ENCODE peak calls at places on chromosomes 7 and 10, in six cellular contexts. Q, N, D, S, F and M are unnamed samples.

GRCh38 chr10:34171957-34172527 is 643.1 kb downstream of the PARD3 start:
- DNase-seq in Q (no peak), N (no peak), D (no peak), S (no peak), F (peak), M (no peak)

GRCh38 chr7:2431260-2431867 is 28.0 kb downstream of the CHST12 start:
- DNase-seq in Q (no peak), N (no peak), D (peak), S (no peak), F (no peak), M (no peak)

GRCh38 chr10:1579671-1580070 is 157.7 kb downstream of the ADARB2 start:
- DNase-seq in Q (no peak), N (no peak), D (no peak), S (no peak), F (no peak), M (no peak)

GRCh38 chr7:14687777-14688176 is 214.8 kb downstream of the DGKB start:
- DNase-seq in Q (no peak), N (peak), D (no peak), S (no peak), F (no peak), M (no peak)

GRCh38 chr10:30840386-30841074 is 191.1 kb downstream of the ZNF438 start:
- DNase-seq in Q (no peak), N (no peak), D (no peak), S (no peak), F (no peak), M (no peak)

GRCh38 chr10:62980697-62981495 is 152.2 kb upstream of the NRBF2 start:
- DNase-seq in Q (no peak), N (peak), D (no peak), S (no peak), F (no peak), M (no peak)

GRCh38 chr7:2807846-2808772 is 36.0 kb downstream of the GNA12 start:
- DNase-seq in Q (peak), N (no peak), D (no peak), S (no peak), F (no peak), M (no peak)

GRCh38 chr10:90871279-90871760 is 454 bp upstream of the RPP30 start:
- DNase-seq in Q (no peak), N (peak), D (no peak), S (peak), F (peak), M (peak)

GRCh38 chr10:51892965-51893658 is 193.7 kb upstream of the CSTF2T start:
- DNase-seq in Q (no peak), N (peak), D (no peak), S (no peak), F (no peak), M (no peak)

GRCh38 chr10:84270708-84271107 is 25.9 kb downstream of the RGR start:
- DNase-seq in Q (no peak), N (no peak), D (no peak), S (no peak), F (no peak), M (no peak)

GRCh38 chr7:17745588-17745987 is 194.7 kb downstream of the SNX13 start:
- DNase-seq in Q (no peak), N (no peak), D (no peak), S (no peak), F (no peak), M (no peak)

GRCh38 chr7:19143930-19144574 is 1.2 kb downstream of the FERD3L start:
- DNase-seq in Q (no peak), N (no peak), D (no peak), S (no peak), F (no peak), M (no peak)

GRCh38 chr10:16779375-16779774 is 37.8 kb downstream of the RSU1 start:
- DNase-seq in Q (no peak), N (no peak), D (no peak), S (no peak), F (no peak), M (no peak)

GRCh38 chr7:66627151-66627681 is 1.5 kb upstream of the KCTD7 start:
- DNase-seq in Q (no peak), N (no peak), D (no peak), S (peak), F (peak), M (no peak)

GRCh38 chr10:109429956-109430760 is 493.2 kb downstream of the XPNPEP1 start:
- DNase-seq in Q (no peak), N (peak), D (no peak), S (no peak), F (peak), M (no peak)

GRCh38 chr10:4512557-4513286 is 313.3 kb upstream of the AKR1E2 start:
- DNase-seq in Q (no peak), N (peak), D (no peak), S (peak), F (peak), M (no peak)

GRCh38 chr10:17768506-17768905 is 16.5 kb downstream of the TMEM236 start:
- DNase-seq in Q (no peak), N (no peak), D (no peak), S (no peak), F (no peak), M (no peak)

GRCh38 chr7:149216402-149216801 is 21.1 kb downstream of the ZNF282 start:
- DNase-seq in Q (no peak), N (peak), D (no peak), S (no peak), F (no peak), M (no peak)

GRCh38 chr10:32409741-32410140 is 36.2 kb upstream of the CCDC7 start:
- DNase-seq in Q (no peak), N (no peak), D (no peak), S (no peak), F (no peak), M (no peak)

GRCh38 chr10:35191523-35191922 is 64.9 kb downstream of the CREM start:
- DNase-seq in Q (no peak), N (no peak), D (no peak), S (no peak), F (no peak), M (no peak)

GRCh38 chr10:35390843-35391152 is 54.5 kb downstream of the CCNY start:
- DNase-seq in Q (no peak), N (no peak), D (no peak), S (no peak), F (no peak), M (no peak)

GRCh38 chr7:49643321-49643720 is 130.1 kb upstream of the VWC2 start:
- DNase-seq in Q (no peak), N (no peak), D (no peak), S (no peak), F (no peak), M (no peak)

GRCh38 chr7:114944742-114945625 is 23.1 kb downstream of the MDFIC start:
- DNase-seq in Q (peak), N (peak), D (no peak), S (no peak), F (peak), M (no peak)

GRCh38 chr7:69599879-69600764 is 1.8 kb downstream of the AUTS2 start:
- DNase-seq in Q (no peak), N (no peak), D (no peak), S (no peak), F (no peak), M (no peak)

GRCh38 chr10:131391991-131392390 is 80.5 kb upstream of the TCERG1L start:
- DNase-seq in Q (no peak), N (no peak), D (no peak), S (no peak), F (no peak), M (no peak)

GRCh38 chr7:50306491-50307367 is 2.2 kb downstream of the IKZF1 start:
- DNase-seq in Q (no peak), N (no peak), D (no peak), S (no peak), F (no peak), M (no peak)

GRCh38 chr7:94449151-94449725 is 54.5 kb downstream of the COL1A2 start:
- DNase-seq in Q (no peak), N (peak), D (no peak), S (peak), F (no peak), M (no peak)

GRCh38 chr7:21941570-21942224 is 4.0 kb downstream of the CDCA7L start:
- DNase-seq in Q (no peak), N (peak), D (no peak), S (no peak), F (no peak), M (no peak)